ENCODE peak calls at places on chromosomes 13 and 19, in five cellular contexts. M is uterus, P is Peyer's patch, L is AG10803, N is MM.1S. K is an unnamed sample.

GRCh38 chr19:45874620-45874966 is 10.5 kb downstream of the FOXA3 start:
- DNase-seq in P (no peak), M (no peak), L (no peak), N (no peak), K (no peak)

GRCh38 chr13:47100214-47100853 is 203.5 kb upstream of the HTR2A start:
- DNase-seq in L (no peak), P (no peak), N (peak), M (no peak), K (peak)

GRCh38 chr13:31055589-31055988 is 106.1 kb downstream of the HSPH1 start:
- DNase-seq in L (no peak), M (no peak), P (no peak), N (no peak), K (no peak)

GRCh38 chr19:13063461-13064091 is 39.1 kb downstream of the LYL1 start:
- DNase-seq in L (no peak), P (no peak), M (no peak), N (no peak), K (no peak)

GRCh38 chr13:32746474-32746873 is 160.2 kb downstream of the PDS5B start:
- DNase-seq in N (no peak), P (no peak), L (peak), M (no peak), K (no peak)

GRCh38 chr19:41552558-41552957 is 23.4 kb upstream of the CEACAM21 start:
- DNase-seq in L (no peak), N (peak), M (no peak), P (no peak), K (no peak)

GRCh38 chr13:109684836-109685602 is 101.4 kb downstream of the IRS2 start:
- DNase-seq in N (no peak), P (peak), M (no peak), L (no peak), K (no peak)

GRCh38 chr13:34343413-34343812 is 525.5 kb downstream of the RFC3 start:
- DNase-seq in N (no peak), M (no peak), P (no peak), L (no peak), K (no peak)

GRCh38 chr19:15072930-15073647 is 8.9 kb upstream of the OR1I1 start:
- DNase-seq in M (no peak), P (no peak), N (no peak), L (no peak), K (no peak)

GRCh38 chr13:94703271-94703670 is 9.1 kb downstream of the SOX21 start:
- DNase-seq in P (no peak), L (no peak), M (no peak), N (no peak), K (peak)

GRCh38 chr19:16587031-16588023 is 15.1 kb upstream of the SLC35E1 start:
- DNase-seq in P (no peak), M (no peak), N (peak), L (peak), K (no peak)

GRCh38 chr19:48190288-48191284 is 20.1 kb downstream of the ZSWIM9 start:
- DNase-seq in M (no peak), N (no peak), P (no peak), L (no peak), K (peak)

GRCh38 chr13:21670883-21671792 is at the start of gene FGF9:
- DNase-seq in P (peak), L (peak), N (peak), M (peak), K (peak)

GRCh38 chr13:78022164-78022877 is 103.7 kb upstream of the EDNRB start:
- DNase-seq in N (peak), P (no peak), M (no peak), L (peak), K (peak)

GRCh38 chr13:108702171-108702570 is 72.8 kb downstream of the MYO16 start:
- DNase-seq in P (no peak), L (no peak), M (no peak), N (no peak), K (no peak)

GRCh38 chr19:21838646-21839045 is 2.7 kb upstream of the ZNF43 start:
- DNase-seq in P (no peak), M (no peak), N (no peak), L (no peak), K (no peak)

GRCh38 chr19:6032827-6033226 is 54.9 kb upstream of the RANBP3 start:
- DNase-seq in N (no peak), L (no peak), M (peak), P (no peak), K (no peak)

GRCh38 chr13:91045351-91046034 is 302.0 kb upstream of the MIR17HG start:
- DNase-seq in P (no peak), N (no peak), M (no peak), L (no peak), K (no peak)

GRCh38 chr13:43572601-43573360 is 214.0 kb downstream of the ENOX1 start:
- DNase-seq in L (peak), P (no peak), M (no peak), N (no peak), K (no peak)

GRCh38 chr13:104297075-104297474 is 1230.9 kb upstream of the SLC10A2 start:
- DNase-seq in P (no peak), N (no peak), L (no peak), M (no peak), K (no peak)

GRCh38 chr13:50589139-50589538 is 254.4 kb downstream of the DLEU7 start:
- DNase-seq in L (peak), P (no peak), N (no peak), M (no peak), K (no peak)

GRCh38 chr19:3099347-3100145 is 5.4 kb downstream of the GNA11 start:
- DNase-seq in N (no peak), M (no peak), L (no peak), P (no peak), K (no peak)

GRCh38 chr13:42228527-42228926 is 43.4 kb upstream of the AKAP11 start:
- DNase-seq in M (no peak), P (no peak), N (no peak), L (no peak), K (no peak)

GRCh38 chr13:94305463-94305862 is 174.0 kb downstream of the DCT start:
- DNase-seq in M (no peak), P (no peak), L (peak), N (no peak), K (no peak)

GRCh38 chr19:44278181-44278690 is 18.6 kb downstream of the ZNF233 start:
- DNase-seq in N (no peak), M (no peak), L (peak), P (no peak), K (no peak)

GRCh38 chr19:2145831-2146241 is 5.5 kb downstream of the AP3D1 start:
- DNase-seq in P (no peak), N (no peak), L (no peak), M (no peak), K (no peak)

GRCh38 chr19:35296644-35297514 is 4.9 kb downstream of the MAG start:
- DNase-seq in M (no peak), L (no peak), P (no peak), N (no peak), K (no peak)

GRCh38 chr13:99465454-99465853 is 35.8 kb upstream of the TM9SF2 start:
- DNase-seq in M (no peak), N (no peak), L (no peak), P (no peak), K (no peak)

GRCh38 chr19:1343026-1343425 is 40.7 kb upstream of the NDUFS7 start:
- DNase-seq in N (no peak), L (no peak), M (no peak), P (no peak), K (no peak)

GRCh38 chr13:29737061-29737460 is 113.4 kb downstream of the UBL3 start:
- DNase-seq in M (no peak), N (no peak), L (no peak), P (no peak), K (no peak)

GRCh38 chr13:50366488-50367174 is 351.4 kb downstream of the KCNRG start:
- DNase-seq in L (no peak), P (no peak), M (no peak), N (no peak), K (peak)

GRCh38 chr13:67148219-67148583 is 81.9 kb downstream of the PCDH9 start:
- DNase-seq in L (peak), P (no peak), N (no peak), M (no peak), K (no peak)

DNA sequence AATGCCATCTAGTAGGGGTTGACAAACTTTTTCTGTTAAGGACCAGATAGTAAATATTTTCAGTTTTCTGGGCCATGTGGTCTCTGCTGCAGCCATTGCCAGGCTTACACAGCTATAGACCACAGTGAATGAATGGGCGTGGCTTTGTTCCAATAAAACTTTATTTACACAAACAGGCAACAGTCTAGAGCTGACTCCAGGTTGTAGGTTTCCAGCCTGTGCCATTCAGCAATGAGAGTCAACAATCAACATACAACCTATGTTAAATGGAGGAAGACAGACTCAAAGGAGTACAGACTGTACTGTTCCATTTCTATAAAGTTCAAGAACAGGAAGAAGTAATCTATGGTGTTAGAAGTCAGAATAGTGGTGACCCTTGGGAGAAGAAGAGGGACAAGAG is 15.2 kb upstream of the IZUMO2 start:
- DNase-seq in P (no peak), N (no peak), L (no peak), M (no peak), K (no peak)
- TF ChIP-seq CTCF in P (no peak), N (no peak), L (no peak), M (no peak), K (no peak)

DNA sequence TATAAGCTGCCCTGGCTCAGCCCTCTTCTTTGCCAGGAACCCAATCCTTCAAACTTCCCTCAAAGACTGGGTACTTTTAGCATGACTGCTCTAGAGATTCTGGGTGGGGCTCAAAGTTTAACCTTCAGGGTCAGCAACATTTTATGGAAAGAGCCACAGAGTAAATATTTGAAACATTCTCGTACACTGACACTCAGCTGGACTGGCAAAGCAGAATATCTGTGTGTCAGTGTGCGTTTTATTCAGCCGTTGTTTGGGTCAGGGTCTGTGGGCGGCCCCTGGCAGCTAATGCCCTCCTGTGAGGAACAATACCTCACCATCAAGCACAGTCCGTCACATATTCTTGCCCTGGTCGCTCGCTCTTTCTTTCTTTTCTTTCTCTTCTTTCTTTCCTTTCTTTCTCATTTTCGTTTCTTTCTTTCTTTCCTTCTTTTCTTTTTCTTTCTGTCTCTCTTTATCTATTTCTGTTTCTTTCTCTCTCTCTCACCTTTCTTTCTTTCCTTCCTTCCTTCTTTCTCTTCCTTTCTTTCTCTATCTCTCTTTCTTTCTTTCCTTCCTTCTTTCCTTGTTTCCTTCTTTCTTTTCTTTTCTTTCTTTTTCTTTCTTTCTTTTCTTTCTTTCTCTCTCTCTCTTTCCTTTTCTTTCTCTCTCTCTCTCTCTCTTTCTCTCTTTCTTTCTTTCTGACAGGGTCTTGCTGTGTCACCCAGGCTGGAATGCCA is 10.7 kb downstream of the DPRX start:
- DNase-seq in M (no peak), L (no peak), N (no peak), P (no peak), K (no peak)
- TF ChIP-seq CTCF in M (no peak), L (no peak), N (no peak), P (no peak), K (no peak)

DNA sequence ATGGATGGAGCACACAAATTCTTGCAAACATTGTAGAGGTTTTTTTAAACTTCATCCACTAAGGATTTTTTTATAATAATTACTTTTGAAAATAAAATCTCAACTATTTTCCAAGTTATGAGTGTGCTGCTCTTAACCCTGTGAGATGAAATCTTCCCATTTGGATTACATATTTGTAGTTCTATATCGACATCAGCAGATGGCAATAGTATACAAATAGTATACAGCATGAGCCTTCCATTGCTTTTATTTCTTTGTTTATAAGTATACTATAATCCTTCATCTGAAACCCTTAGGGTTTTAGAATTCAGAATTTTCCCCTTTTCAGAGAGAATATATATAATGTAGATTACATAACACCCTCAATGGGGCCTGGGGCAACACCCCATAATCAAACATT is 70.5 kb downstream of the GJA3 start:
- DNase-seq in L (no peak), P (no peak), N (no peak), M (no peak), K (no peak)
- TF ChIP-seq CTCF in L (peak), P (no peak), N (no peak), M (no peak), K (no peak)

DNA sequence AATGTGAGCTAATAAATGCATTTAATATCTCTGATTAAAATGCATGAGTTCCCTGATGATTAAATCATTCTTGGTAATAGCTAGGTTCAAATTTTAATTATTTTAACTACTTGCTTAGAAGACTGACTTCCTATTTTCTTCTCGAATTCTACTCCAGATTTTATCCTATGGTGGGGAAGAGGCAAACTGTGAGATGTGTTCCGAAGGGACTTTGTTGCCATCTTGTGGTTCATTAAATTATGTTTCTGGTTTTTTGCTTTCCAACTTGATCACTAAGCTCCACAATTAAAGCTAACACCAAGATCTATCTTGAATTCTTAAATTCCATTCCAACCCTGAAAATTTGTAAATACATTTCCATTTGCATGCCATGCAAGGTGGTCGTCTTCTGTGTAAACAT is 538.4 kb upstream of the PCDH20 start:
- DNase-seq in P (no peak), N (no peak), L (no peak), M (no peak), K (no peak)
- TF ChIP-seq CTCF in P (no peak), N (peak), L (peak), M (peak), K (no peak)

K was measured in GM20000.